ENCODE peak calls at places on chromosomes 4 and X, in seven cellular contexts. One of them, this sample, is unnamed.

GRCh38 chr4:140858897-140859296 is 102.7 kb upstream of the TBC1D9 start:
- DNase-seq in HFFc6: no peak
- DNase-seq in astrocyte of the spinal cord: peak; percentile 43
- DNase-seq in spleen: no peak
- DNase-seq in thoracic aorta: no peak
- DNase-seq in pancreas: no peak
- DNase-seq in A549: no peak
- DNase-seq in this sample: no peak

GRCh38 chrX:74579597-74580209 is 34.7 kb downstream of the RLIM start:
- DNase-seq in HFFc6: no peak
- DNase-seq in astrocyte of the spinal cord: peak; percentile 49
- DNase-seq in spleen: no peak
- DNase-seq in thoracic aorta: no peak
- DNase-seq in pancreas: no peak
- DNase-seq in A549: no peak
- DNase-seq in this sample: peak; percentile 19

GRCh38 chr4:139229534-139230039 is 50.4 kb downstream of the MGARP start:
- DNase-seq in HFFc6: peak; percentile 51
- DNase-seq in astrocyte of the spinal cord: peak; percentile 72
- DNase-seq in spleen: no peak
- DNase-seq in thoracic aorta: no peak
- DNase-seq in pancreas: no peak
- DNase-seq in A549: peak; percentile 29
- DNase-seq in this sample: peak; percentile 27

GRCh38 chr4:124243671-124244366 is 468.7 kb downstream of the ANKRD50 start:
- DNase-seq in HFFc6: no peak
- DNase-seq in astrocyte of the spinal cord: no peak
- DNase-seq in spleen: peak; percentile 54
- DNase-seq in thoracic aorta: no peak
- DNase-seq in pancreas: no peak
- DNase-seq in A549: no peak
- DNase-seq in this sample: no peak

GRCh38 chrX:39756086-39756883 is 341.5 kb downstream of the BCOR start:
- DNase-seq in HFFc6: peak; percentile 4
- DNase-seq in astrocyte of the spinal cord: no peak
- DNase-seq in spleen: no peak
- DNase-seq in thoracic aorta: no peak
- DNase-seq in pancreas: peak; percentile 57
- DNase-seq in A549: no peak
- DNase-seq in this sample: no peak

GRCh38 chr4:13547563-13548041 is 3.3 kb upstream of the NKX3-2 start:
- DNase-seq in HFFc6: no peak
- DNase-seq in astrocyte of the spinal cord: no peak
- DNase-seq in spleen: peak; percentile 80
- DNase-seq in thoracic aorta: no peak
- DNase-seq in pancreas: no peak
- DNase-seq in A549: no peak
- DNase-seq in this sample: no peak

GRCh38 chr4:188975271-188975670 is 836.0 kb downstream of the TRIML1 start:
- DNase-seq in HFFc6: no peak
- DNase-seq in astrocyte of the spinal cord: no peak
- DNase-seq in spleen: no peak
- DNase-seq in thoracic aorta: no peak
- DNase-seq in pancreas: no peak
- DNase-seq in A549: no peak
- DNase-seq in this sample: no peak

GRCh38 chrX:14095702-14096101 is 66.0 kb upstream of the GEMIN8 start:
- DNase-seq in HFFc6: peak; percentile 53
- DNase-seq in astrocyte of the spinal cord: peak; percentile 42
- DNase-seq in spleen: no peak
- DNase-seq in thoracic aorta: no peak
- DNase-seq in pancreas: peak; percentile 50
- DNase-seq in A549: no peak
- DNase-seq in this sample: peak; percentile 12

GRCh38 chr4:11635336-11635735 is 206.6 kb upstream of the HS3ST1 start:
- DNase-seq in HFFc6: no peak
- DNase-seq in astrocyte of the spinal cord: peak; percentile 90
- DNase-seq in spleen: no peak
- DNase-seq in thoracic aorta: no peak
- DNase-seq in pancreas: no peak
- DNase-seq in A549: no peak
- DNase-seq in this sample: peak; percentile 99

GRCh38 chr4:182604161-182604591 is 313.0 kb downstream of the DCTD start:
- DNase-seq in HFFc6: peak; percentile 60
- DNase-seq in astrocyte of the spinal cord: peak; percentile 71
- DNase-seq in spleen: no peak
- DNase-seq in thoracic aorta: no peak
- DNase-seq in pancreas: no peak
- DNase-seq in A549: no peak
- DNase-seq in this sample: no peak

GRCh38 chr4:2353222-2354107 is 65.0 kb downstream of the ZFYVE28 start:
- DNase-seq in HFFc6: no peak
- DNase-seq in astrocyte of the spinal cord: no peak
- DNase-seq in spleen: peak; percentile 75
- DNase-seq in thoracic aorta: no peak
- DNase-seq in pancreas: no peak
- DNase-seq in A549: no peak
- DNase-seq in this sample: no peak

GRCh38 chr4:141676087-141676486 is 39.7 kb downstream of the IL15 start:
- DNase-seq in HFFc6: no peak
- DNase-seq in astrocyte of the spinal cord: no peak
- DNase-seq in spleen: no peak
- DNase-seq in thoracic aorta: no peak
- DNase-seq in pancreas: no peak
- DNase-seq in A549: no peak
- DNase-seq in this sample: no peak

GRCh38 chr4:15413010-15413622 is 14.7 kb upstream of the C1QTNF7 start:
- DNase-seq in HFFc6: no peak
- DNase-seq in astrocyte of the spinal cord: no peak
- DNase-seq in spleen: no peak
- DNase-seq in thoracic aorta: no peak
- DNase-seq in pancreas: no peak
- DNase-seq in A549: no peak
- DNase-seq in this sample: no peak

GRCh38 chrX:150680974-150681373 is 12.2 kb upstream of the MTMR1 start:
- DNase-seq in HFFc6: no peak
- DNase-seq in astrocyte of the spinal cord: peak; percentile 24
- DNase-seq in spleen: no peak
- DNase-seq in thoracic aorta: no peak
- DNase-seq in pancreas: peak; percentile 35
- DNase-seq in A549: no peak
- DNase-seq in this sample: no peak

GRCh38 chr4:39850727-39851126 is 127.0 kb downstream of the PDS5A start:
- DNase-seq in HFFc6: no peak
- DNase-seq in astrocyte of the spinal cord: no peak
- DNase-seq in spleen: no peak
- DNase-seq in thoracic aorta: no peak
- DNase-seq in pancreas: no peak
- DNase-seq in A549: no peak
- DNase-seq in this sample: no peak

GRCh38 chrX:134604701-134605271 is 53.5 kb downstream of the PLAC1 start:
- DNase-seq in HFFc6: no peak
- DNase-seq in astrocyte of the spinal cord: no peak
- DNase-seq in spleen: no peak
- DNase-seq in thoracic aorta: no peak
- DNase-seq in pancreas: peak; percentile 42
- DNase-seq in A549: peak; percentile 14
- DNase-seq in this sample: no peak

GRCh38 chr4:35934370-35934981 is 309.8 kb downstream of the ARAP2 start:
- DNase-seq in HFFc6: peak; percentile 28
- DNase-seq in astrocyte of the spinal cord: peak; percentile 49
- DNase-seq in spleen: no peak
- DNase-seq in thoracic aorta: no peak
- DNase-seq in pancreas: no peak
- DNase-seq in A549: no peak
- DNase-seq in this sample: no peak

GRCh38 chrX:70012756-70013155 is 37.0 kb downstream of the AWAT2 start:
- DNase-seq in HFFc6: no peak
- DNase-seq in astrocyte of the spinal cord: no peak
- DNase-seq in spleen: no peak
- DNase-seq in thoracic aorta: no peak
- DNase-seq in pancreas: no peak
- DNase-seq in A549: no peak
- DNase-seq in this sample: no peak

GRCh38 chr4:53633608-53634007 is 42.3 kb upstream of the LNX1 start:
- DNase-seq in HFFc6: no peak
- DNase-seq in astrocyte of the spinal cord: no peak
- DNase-seq in spleen: no peak
- DNase-seq in thoracic aorta: no peak
- DNase-seq in pancreas: no peak
- DNase-seq in A549: no peak
- DNase-seq in this sample: no peak

GRCh38 chr4:56655209-56655626 is 25.9 kb downstream of the HOPX start:
- DNase-seq in HFFc6: no peak
- DNase-seq in astrocyte of the spinal cord: peak; percentile 49
- DNase-seq in spleen: peak; percentile 78
- DNase-seq in thoracic aorta: no peak
- DNase-seq in pancreas: no peak
- DNase-seq in A549: no peak
- DNase-seq in this sample: no peak

GRCh38 chr4:56655627-56656345 is 25.3 kb downstream of the HOPX start:
- DNase-seq in HFFc6: no peak
- DNase-seq in astrocyte of the spinal cord: no peak
- DNase-seq in spleen: peak; percentile 79
- DNase-seq in thoracic aorta: no peak
- DNase-seq in pancreas: no peak
- DNase-seq in A549: no peak
- DNase-seq in this sample: no peak

GRCh38 chr4:56657818-56658217 is 23.3 kb downstream of the HOPX start:
- DNase-seq in HFFc6: no peak
- DNase-seq in astrocyte of the spinal cord: no peak
- DNase-seq in spleen: no peak
- DNase-seq in thoracic aorta: no peak
- DNase-seq in pancreas: no peak
- DNase-seq in A549: no peak
- DNase-seq in this sample: no peak

GRCh38 chr4:56657128-56657527 is 24.0 kb downstream of the HOPX start:
- DNase-seq in HFFc6: no peak
- DNase-seq in astrocyte of the spinal cord: no peak
- DNase-seq in spleen: no peak
- DNase-seq in thoracic aorta: no peak
- DNase-seq in pancreas: no peak
- DNase-seq in A549: no peak
- DNase-seq in this sample: no peak

DNA sequence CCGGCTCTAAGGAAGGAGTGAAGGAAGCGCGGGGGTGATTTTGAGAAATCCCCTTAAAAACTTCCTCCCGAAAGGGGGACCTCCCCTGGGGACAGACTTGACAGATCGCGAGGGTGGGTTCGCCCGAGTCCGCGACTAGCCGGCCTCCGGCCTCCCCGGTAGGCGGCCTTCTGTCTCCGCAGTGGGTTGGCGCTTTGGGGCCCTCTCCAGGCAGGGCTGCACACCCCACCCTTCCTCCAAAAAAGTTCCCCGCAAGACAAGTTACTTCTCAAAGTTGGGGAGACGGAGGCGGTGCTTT is 24.8 kb downstream of the HOPX start:
- DNase-seq in HFFc6: no peak
- DNase-seq in astrocyte of the spinal cord: no peak
- DNase-seq in spleen: peak; percentile 87
- DNase-seq in thoracic aorta: no peak
- DNase-seq in pancreas: no peak
- DNase-seq in A549: no peak
- DNase-seq in this sample: no peak
- TF ChIP-seq CTCF in HFFc6: no peak
- TF ChIP-seq CTCF in astrocyte of the spinal cord: peak; percentile 48
- TF ChIP-seq CTCF in spleen: peak; percentile 33
- TF ChIP-seq CTCF in thoracic aorta: no peak
- TF ChIP-seq CTCF in pancreas: no peak
- TF ChIP-seq CTCF in A549: no peak
- TF ChIP-seq CTCF in this sample: no peak

GRCh38 chr4:101953949-101954348 is 163.4 kb downstream of the BANK1 start:
- DNase-seq in HFFc6: peak; percentile 19
- DNase-seq in astrocyte of the spinal cord: peak; percentile 52
- DNase-seq in spleen: no peak
- DNase-seq in thoracic aorta: no peak
- DNase-seq in pancreas: no peak
- DNase-seq in A549: no peak
- DNase-seq in this sample: peak; percentile 75

GRCh38 chr4:101954975-101955678 is 164.6 kb downstream of the BANK1 start:
- DNase-seq in HFFc6: no peak
- DNase-seq in astrocyte of the spinal cord: no peak
- DNase-seq in spleen: no peak
- DNase-seq in thoracic aorta: no peak
- DNase-seq in pancreas: no peak
- DNase-seq in A549: no peak
- DNase-seq in this sample: no peak

GRCh38 chr4:101950258-101950979 is 159.9 kb downstream of the BANK1 start:
- DNase-seq in HFFc6: no peak
- DNase-seq in astrocyte of the spinal cord: no peak
- DNase-seq in spleen: no peak
- DNase-seq in thoracic aorta: no peak
- DNase-seq in pancreas: no peak
- DNase-seq in A549: no peak
- DNase-seq in this sample: no peak

GRCh38 chr4:101954351-101954750 is 163.8 kb downstream of the BANK1 start:
- DNase-seq in HFFc6: no peak
- DNase-seq in astrocyte of the spinal cord: peak; percentile 8
- DNase-seq in spleen: no peak
- DNase-seq in thoracic aorta: no peak
- DNase-seq in pancreas: no peak
- DNase-seq in A549: no peak
- DNase-seq in this sample: no peak

DNA sequence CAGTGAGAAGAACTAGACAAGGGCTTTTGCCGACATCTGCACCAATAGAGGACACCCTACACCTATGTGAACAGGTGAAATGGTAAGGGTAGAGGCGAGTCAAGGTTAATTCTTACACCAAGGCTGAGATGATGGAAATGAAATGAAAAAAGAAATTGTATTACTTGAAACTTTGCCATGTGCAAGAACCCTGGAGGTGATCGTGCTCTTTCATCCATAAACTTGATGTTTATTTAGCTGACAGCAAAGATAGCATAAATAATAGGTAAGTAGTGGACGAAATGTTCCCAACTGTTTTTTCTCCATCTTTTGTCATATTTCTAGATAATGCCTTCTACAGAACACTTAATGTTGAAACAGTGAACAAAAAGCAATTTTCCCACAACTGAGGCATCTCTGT is 162.5 kb downstream of the BANK1 start:
- DNase-seq in HFFc6: no peak
- DNase-seq in astrocyte of the spinal cord: no peak
- DNase-seq in spleen: no peak
- DNase-seq in thoracic aorta: no peak
- DNase-seq in pancreas: no peak
- DNase-seq in A549: no peak
- DNase-seq in this sample: no peak
- TF ChIP-seq CTCF in HFFc6: no peak
- TF ChIP-seq CTCF in astrocyte of the spinal cord: no peak
- TF ChIP-seq CTCF in spleen: no peak
- TF ChIP-seq CTCF in thoracic aorta: no peak
- TF ChIP-seq CTCF in pancreas: no peak
- TF ChIP-seq CTCF in A549: no peak
- TF ChIP-seq CTCF in this sample: no peak

GRCh38 chrX:111168314-111168713 is 72.3 kb downstream of the PAK3 start:
- DNase-seq in HFFc6: no peak
- DNase-seq in astrocyte of the spinal cord: no peak
- DNase-seq in spleen: no peak
- DNase-seq in thoracic aorta: no peak
- DNase-seq in pancreas: no peak
- DNase-seq in A549: no peak
- DNase-seq in this sample: no peak
- TF ChIP-seq CTCF in HFFc6: no peak
- TF ChIP-seq CTCF in astrocyte of the spinal cord: peak; percentile 19
- TF ChIP-seq CTCF in spleen: no peak
- TF ChIP-seq CTCF in thoracic aorta: no peak
- TF ChIP-seq CTCF in pancreas: no peak
- TF ChIP-seq CTCF in A549: peak; percentile 8
- TF ChIP-seq CTCF in this sample: peak; percentile 50

GRCh38 chr4:85127653-85128052 is 161.2 kb upstream of the WDFY3 start:
- DNase-seq in HFFc6: peak; percentile 30
- DNase-seq in astrocyte of the spinal cord: peak; percentile 22
- DNase-seq in spleen: peak; percentile 79
- DNase-seq in thoracic aorta: no peak
- DNase-seq in pancreas: peak; percentile 45
- DNase-seq in A549: peak; percentile 35
- DNase-seq in this sample: no peak
- TF ChIP-seq CTCF in HFFc6: peak; percentile 81
- TF ChIP-seq CTCF in astrocyte of the spinal cord: peak; percentile 81
- TF ChIP-seq CTCF in spleen: peak; percentile 42
- TF ChIP-seq CTCF in thoracic aorta: no peak
- TF ChIP-seq CTCF in pancreas: peak; percentile 39
- TF ChIP-seq CTCF in A549: peak; percentile 23
- TF ChIP-seq CTCF in this sample: peak; percentile 74

This sample was measured in epithelial cell of proximal tubule.